ENCODE peak calls at places on chromosomes 2 and 18, in ten cellular contexts. One of them, this sample, is unnamed. For H3K9me3 and H3K36me3, the result is how much of the 10 kb centered on the place peaks cover.

GRCh38 chr2:226168496-226169160 is 631.0 kb downstream of the IRS1 start:
- DNase-seq in IMR-90: no peak
- DNase-seq in CD4-positive, alpha-beta memory T cell: no peak
- DNase-seq in tibial nerve: no peak
- DNase-seq in CD8-positive, alpha-beta T cell: no peak
- DNase-seq in tibial artery: no peak
- DNase-seq in aorta: no peak
- DNase-seq in heart right ventricle: no peak
- DNase-seq in uterus: no peak
- DNase-seq in sigmoid colon: no peak
- DNase-seq in this sample: no peak

GRCh38 chr2:130391058-130391871 is 35.4 kb downstream of the PTPN18 start:
- DNase-seq in IMR-90: peak
- DNase-seq in CD4-positive, alpha-beta memory T cell: peak
- DNase-seq in tibial nerve: peak
- DNase-seq in CD8-positive, alpha-beta T cell: peak
- DNase-seq in tibial artery: peak
- DNase-seq in aorta: peak
- DNase-seq in heart right ventricle: peak
- DNase-seq in uterus: peak
- DNase-seq in sigmoid colon: peak
- DNase-seq in this sample: peak

GRCh38 chr18:25392199-25392598 is 40.2 kb upstream of the ZNF521 start:
- DNase-seq in IMR-90: no peak
- DNase-seq in CD4-positive, alpha-beta memory T cell: no peak
- DNase-seq in tibial nerve: no peak
- DNase-seq in CD8-positive, alpha-beta T cell: no peak
- DNase-seq in tibial artery: no peak
- DNase-seq in aorta: no peak
- DNase-seq in heart right ventricle: no peak
- DNase-seq in uterus: no peak
- DNase-seq in sigmoid colon: no peak
- DNase-seq in this sample: no peak

GRCh38 chr2:198054299-198054698 is 249.9 kb downstream of the PLCL1 start:
- DNase-seq in IMR-90: peak
- DNase-seq in CD4-positive, alpha-beta memory T cell: peak
- DNase-seq in tibial nerve: no peak
- DNase-seq in CD8-positive, alpha-beta T cell: no peak
- DNase-seq in tibial artery: no peak
- DNase-seq in aorta: peak
- DNase-seq in heart right ventricle: no peak
- DNase-seq in uterus: no peak
- DNase-seq in sigmoid colon: no peak
- DNase-seq in this sample: peak

GRCh38 chr2:60066096-60066839 is 487.2 kb downstream of the BCL11A start:
- DNase-seq in IMR-90: no peak
- DNase-seq in CD4-positive, alpha-beta memory T cell: no peak
- DNase-seq in tibial nerve: no peak
- DNase-seq in CD8-positive, alpha-beta T cell: no peak
- DNase-seq in tibial artery: no peak
- DNase-seq in aorta: no peak
- DNase-seq in heart right ventricle: no peak
- DNase-seq in uterus: no peak
- DNase-seq in sigmoid colon: no peak
- DNase-seq in this sample: no peak

GRCh38 chr18:40555914-40556313 is 1399.1 kb upstream of the PIK3C3 start:
- DNase-seq in IMR-90: peak
- DNase-seq in CD4-positive, alpha-beta memory T cell: no peak
- DNase-seq in tibial nerve: no peak
- DNase-seq in CD8-positive, alpha-beta T cell: no peak
- DNase-seq in tibial artery: no peak
- DNase-seq in aorta: no peak
- DNase-seq in heart right ventricle: no peak
- DNase-seq in uterus: no peak
- DNase-seq in sigmoid colon: no peak
- DNase-seq in this sample: no peak

GRCh38 chr2:190615555-190616200 is 33.2 kb upstream of the NAB1 start:
- DNase-seq in IMR-90: no peak
- DNase-seq in CD4-positive, alpha-beta memory T cell: no peak
- DNase-seq in tibial nerve: no peak
- DNase-seq in CD8-positive, alpha-beta T cell: no peak
- DNase-seq in tibial artery: no peak
- DNase-seq in aorta: no peak
- DNase-seq in heart right ventricle: no peak
- DNase-seq in uterus: no peak
- DNase-seq in sigmoid colon: no peak
- DNase-seq in this sample: no peak

GRCh38 chr2:45435316-45435715 is 175.8 kb downstream of the SRBD1 start:
- DNase-seq in IMR-90: peak
- DNase-seq in CD4-positive, alpha-beta memory T cell: no peak
- DNase-seq in tibial nerve: no peak
- DNase-seq in CD8-positive, alpha-beta T cell: no peak
- DNase-seq in tibial artery: no peak
- DNase-seq in aorta: no peak
- DNase-seq in heart right ventricle: no peak
- DNase-seq in uterus: no peak
- DNase-seq in sigmoid colon: no peak
- DNase-seq in this sample: no peak

GRCh38 chr2:18913512-18913911 is 324.1 kb upstream of the NT5C1B start:
- DNase-seq in IMR-90: no peak
- DNase-seq in CD4-positive, alpha-beta memory T cell: no peak
- DNase-seq in tibial nerve: no peak
- DNase-seq in CD8-positive, alpha-beta T cell: no peak
- DNase-seq in tibial artery: no peak
- DNase-seq in aorta: no peak
- DNase-seq in heart right ventricle: no peak
- DNase-seq in uterus: no peak
- DNase-seq in sigmoid colon: no peak
- DNase-seq in this sample: no peak

GRCh38 chr2:124180635-124181034 is 155.5 kb downstream of the CNTNAP5 start:
- DNase-seq in IMR-90: no peak
- DNase-seq in CD4-positive, alpha-beta memory T cell: no peak
- DNase-seq in tibial nerve: no peak
- DNase-seq in CD8-positive, alpha-beta T cell: no peak
- DNase-seq in tibial artery: no peak
- DNase-seq in aorta: no peak
- DNase-seq in heart right ventricle: no peak
- DNase-seq in uterus: no peak
- DNase-seq in sigmoid colon: no peak
- DNase-seq in this sample: no peak

GRCh38 chr2:65027611-65028244 is 28.5 kb upstream of the CEP68 start:
- DNase-seq in IMR-90: no peak
- DNase-seq in CD4-positive, alpha-beta memory T cell: no peak
- DNase-seq in tibial nerve: no peak
- DNase-seq in CD8-positive, alpha-beta T cell: no peak
- DNase-seq in tibial artery: no peak
- DNase-seq in aorta: peak
- DNase-seq in heart right ventricle: no peak
- DNase-seq in uterus: no peak
- DNase-seq in sigmoid colon: no peak
- DNase-seq in this sample: no peak

GRCh38 chr18:55110436-55110835 is 151.2 kb upstream of the CCDC68 start:
- DNase-seq in IMR-90: no peak
- DNase-seq in CD4-positive, alpha-beta memory T cell: no peak
- DNase-seq in tibial nerve: no peak
- DNase-seq in CD8-positive, alpha-beta T cell: no peak
- DNase-seq in tibial artery: no peak
- DNase-seq in aorta: no peak
- DNase-seq in heart right ventricle: peak
- DNase-seq in uterus: peak
- DNase-seq in sigmoid colon: no peak
- DNase-seq in this sample: no peak

GRCh38 chr2:128497461-128497860 is 178.8 kb upstream of the HS6ST1 start:
- DNase-seq in IMR-90: no peak
- DNase-seq in CD4-positive, alpha-beta memory T cell: no peak
- DNase-seq in tibial nerve: no peak
- DNase-seq in CD8-positive, alpha-beta T cell: peak
- DNase-seq in tibial artery: peak
- DNase-seq in aorta: no peak
- DNase-seq in heart right ventricle: no peak
- DNase-seq in uterus: no peak
- DNase-seq in sigmoid colon: no peak
- DNase-seq in this sample: no peak

GRCh38 chr2:197191948-197192338 is 118.6 kb downstream of the ANKRD44 start:
- DNase-seq in IMR-90: no peak
- DNase-seq in CD4-positive, alpha-beta memory T cell: peak
- DNase-seq in tibial nerve: no peak
- DNase-seq in CD8-positive, alpha-beta T cell: no peak
- DNase-seq in tibial artery: no peak
- DNase-seq in aorta: no peak
- DNase-seq in heart right ventricle: no peak
- DNase-seq in uterus: no peak
- DNase-seq in sigmoid colon: no peak
- DNase-seq in this sample: peak

DNA sequence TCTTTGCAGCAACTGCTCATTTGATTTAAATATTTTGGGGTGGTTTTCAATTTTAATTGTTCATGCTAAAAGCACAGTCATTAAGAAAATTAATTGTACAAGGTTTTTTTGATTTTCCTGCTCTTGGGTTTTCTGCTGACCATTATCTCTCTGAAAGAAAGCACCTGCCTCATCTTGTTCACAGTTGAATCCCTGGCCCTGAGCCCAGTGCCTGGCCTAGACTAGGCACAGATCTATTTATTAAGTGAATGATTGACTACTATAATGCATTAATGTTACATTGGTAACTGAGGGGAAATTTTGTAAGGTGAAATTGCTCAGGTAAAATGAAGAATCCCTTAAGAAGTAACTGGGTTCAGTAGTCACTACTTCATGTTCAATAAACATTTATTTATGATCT is 22.0 kb downstream of the IL1RL2 start:
- DNase-seq in IMR-90: no peak
- DNase-seq in CD4-positive, alpha-beta memory T cell: no peak
- DNase-seq in tibial nerve: no peak
- DNase-seq in CD8-positive, alpha-beta T cell: no peak
- DNase-seq in tibial artery: no peak
- DNase-seq in aorta: no peak
- DNase-seq in heart right ventricle: no peak
- DNase-seq in uterus: no peak
- DNase-seq in sigmoid colon: no peak
- DNase-seq in this sample: no peak
- H3K27ac ChIP-seq in IMR-90: no peak
- H3K27ac ChIP-seq in CD4-positive, alpha-beta memory T cell: no peak
- H3K27ac ChIP-seq in tibial nerve: no peak
- H3K27ac ChIP-seq in CD8-positive, alpha-beta T cell: no peak
- H3K27ac ChIP-seq in tibial artery: no peak
- H3K27ac ChIP-seq in aorta: no peak
- H3K27ac ChIP-seq in heart right ventricle: no peak
- H3K27ac ChIP-seq in uterus: no peak
- H3K27ac ChIP-seq in sigmoid colon: no peak
- H3K27ac ChIP-seq in this sample: no peak

GRCh38 chr2:222297600-222297935 is 1.2 kb downstream of the PAX3 start:
- DNase-seq in IMR-90: no peak
- DNase-seq in CD4-positive, alpha-beta memory T cell: no peak
- DNase-seq in tibial nerve: no peak
- DNase-seq in CD8-positive, alpha-beta T cell: no peak
- DNase-seq in tibial artery: no peak
- DNase-seq in aorta: no peak
- DNase-seq in heart right ventricle: no peak
- DNase-seq in uterus: no peak
- DNase-seq in sigmoid colon: no peak
- DNase-seq in this sample: no peak
- H3K9me3 ChIP-seq in IMR-90: under half
- H3K9me3 ChIP-seq in CD4-positive, alpha-beta memory T cell: under half
- H3K9me3 ChIP-seq in tibial nerve: under half
- H3K9me3 ChIP-seq in CD8-positive, alpha-beta T cell: under half
- H3K9me3 ChIP-seq in tibial artery: under half
- H3K9me3 ChIP-seq in aorta: under half
- H3K9me3 ChIP-seq in heart right ventricle: under half
- H3K9me3 ChIP-seq in uterus: under half
- H3K9me3 ChIP-seq in sigmoid colon: under half
- H3K9me3 ChIP-seq in this sample: under half

GRCh38 chr18:58146099-58146498 is 102.1 kb downstream of the NEDD4L start:
- DNase-seq in IMR-90: no peak
- DNase-seq in CD4-positive, alpha-beta memory T cell: no peak
- DNase-seq in tibial nerve: no peak
- DNase-seq in CD8-positive, alpha-beta T cell: no peak
- DNase-seq in tibial artery: no peak
- DNase-seq in aorta: no peak
- DNase-seq in heart right ventricle: no peak
- DNase-seq in uterus: no peak
- DNase-seq in sigmoid colon: no peak
- DNase-seq in this sample: no peak
- H3K36me3 ChIP-seq in IMR-90: under half
- H3K36me3 ChIP-seq in CD4-positive, alpha-beta memory T cell: under half
- H3K36me3 ChIP-seq in tibial nerve: under half
- H3K36me3 ChIP-seq in CD8-positive, alpha-beta T cell: under half
- H3K36me3 ChIP-seq in tibial artery: under half
- H3K36me3 ChIP-seq in aorta: under half
- H3K36me3 ChIP-seq in heart right ventricle: under half
- H3K36me3 ChIP-seq in uterus: under half
- H3K36me3 ChIP-seq in sigmoid colon: under half
- H3K36me3 ChIP-seq in this sample: under half

DNA sequence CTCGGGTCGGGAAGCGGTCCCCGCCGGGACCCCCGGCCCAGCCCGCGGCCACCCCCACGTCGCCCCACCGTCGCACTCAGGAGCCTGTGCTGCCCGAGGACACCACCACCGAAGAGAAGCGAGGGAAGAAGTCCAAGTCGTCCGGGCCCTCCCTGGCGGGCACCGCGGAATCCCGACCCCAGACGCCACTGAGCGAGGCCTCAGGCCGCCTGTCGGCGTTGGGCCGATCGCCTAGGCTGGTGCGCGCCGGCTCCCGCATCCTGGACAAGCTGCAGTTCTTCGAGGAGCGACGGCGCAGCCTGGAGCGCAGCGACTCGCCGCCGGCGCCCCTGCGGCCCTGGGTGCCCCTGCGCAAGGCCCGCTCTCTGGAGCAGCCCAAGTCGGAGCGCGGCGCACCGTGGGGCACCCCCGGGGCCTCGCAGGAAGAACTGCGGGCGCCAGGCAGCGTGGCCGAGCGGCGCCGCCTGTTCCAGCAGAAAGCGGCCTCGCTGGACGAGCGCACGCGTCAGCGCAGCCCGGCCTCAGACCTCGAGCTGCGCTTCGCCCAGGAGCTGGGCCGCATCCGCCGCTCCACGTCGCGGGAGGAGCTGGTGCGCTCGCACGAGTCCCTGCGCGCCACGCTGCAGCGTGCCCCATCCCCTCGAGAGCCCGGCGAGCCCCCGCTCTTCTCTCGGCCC is 13.6 kb downstream of the SPEG start:
- DNase-seq in IMR-90: no peak
- DNase-seq in CD4-positive, alpha-beta memory T cell: no peak
- DNase-seq in tibial nerve: no peak
- DNase-seq in CD8-positive, alpha-beta T cell: no peak
- DNase-seq in tibial artery: peak
- DNase-seq in aorta: peak
- DNase-seq in heart right ventricle: no peak
- DNase-seq in uterus: no peak
- DNase-seq in sigmoid colon: no peak
- DNase-seq in this sample: no peak
- H3K27ac ChIP-seq in IMR-90: no peak
- H3K27ac ChIP-seq in CD4-positive, alpha-beta memory T cell: no peak
- H3K27ac ChIP-seq in tibial nerve: no peak
- H3K27ac ChIP-seq in CD8-positive, alpha-beta T cell: no peak
- H3K27ac ChIP-seq in tibial artery: peak
- H3K27ac ChIP-seq in aorta: peak
- H3K27ac ChIP-seq in heart right ventricle: no peak
- H3K27ac ChIP-seq in uterus: peak
- H3K27ac ChIP-seq in sigmoid colon: peak
- H3K27ac ChIP-seq in this sample: no peak

GRCh38 chr18:46877329-46877987 is 39.8 kb downstream of the PIAS2 start:
- DNase-seq in IMR-90: no peak
- DNase-seq in CD4-positive, alpha-beta memory T cell: no peak
- DNase-seq in tibial nerve: no peak
- DNase-seq in CD8-positive, alpha-beta T cell: no peak
- DNase-seq in tibial artery: no peak
- DNase-seq in aorta: no peak
- DNase-seq in heart right ventricle: no peak
- DNase-seq in uterus: no peak
- DNase-seq in sigmoid colon: no peak
- DNase-seq in this sample: no peak
- H3K9me3 ChIP-seq in IMR-90: under half
- H3K9me3 ChIP-seq in CD4-positive, alpha-beta memory T cell: under half
- H3K9me3 ChIP-seq in tibial nerve: under half
- H3K9me3 ChIP-seq in CD8-positive, alpha-beta T cell: under half
- H3K9me3 ChIP-seq in tibial artery: under half
- H3K9me3 ChIP-seq in aorta: under half
- H3K9me3 ChIP-seq in heart right ventricle: half or more
- H3K9me3 ChIP-seq in uterus: under half
- H3K9me3 ChIP-seq in sigmoid colon: under half
- H3K9me3 ChIP-seq in this sample: under half

This sample was measured in CD8-positive, alpha-beta memory T cell.